ENCODE peak calls at places on chromosome 9, in eight cellular contexts. K is T-helper 22 cell; W is stimulated activated naive CD4-positive, alpha-beta T cell; I is NCI-H1105 treated with DMSO at 0.1 percent for 48 hours; X is GM03348; F is hypothalamus; P is DMS53; S is WTC11. Z is an unnamed sample.

GRCh38 chr9:131677445-131678180 is 62.3 kb downstream of the RAPGEF1 start:
- DNase-seq in K (no peak), W (no peak), I (no peak), X (peak; percentile 71), F (no peak), P (peak; percentile 76), S (no peak), Z (no peak)

GRCh38 chr9:124632077-124632621 is 125.0 kb upstream of the NR5A1 start:
- DNase-seq in K (no peak), W (no peak), I (no peak), X (no peak), F (no peak), P (no peak), S (no peak), Z (no peak)

GRCh38 chr9:137740311-137740710 is 121.5 kb downstream of the EHMT1 start:
- DNase-seq in K (no peak), W (no peak), I (peak; percentile 1), X (peak; percentile 33), F (no peak), P (no peak), S (no peak), Z (no peak)

GRCh38 chr9:87662808-87663528 is 63.0 kb upstream of the CTSL start:
- DNase-seq in K (no peak), W (peak; percentile 47), I (peak; percentile 46), X (peak; percentile 88), F (no peak), P (peak; percentile 70), S (peak; percentile 94), Z (no peak)

GRCh38 chr9:106639873-106640568 is 222.9 kb upstream of the ZNF462 start:
- DNase-seq in K (no peak), W (no peak), I (no peak), X (no peak), F (no peak), P (no peak), S (no peak), Z (no peak)

GRCh38 chr9:38183994-38184568 is 115.1 kb upstream of the SHB start:
- DNase-seq in K (no peak), W (no peak), I (peak; percentile 6), X (no peak), F (no peak), P (peak; percentile 56), S (no peak), Z (no peak)

GRCh38 chr9:94912700-94913249 is 186.3 kb downstream of the AOPEP start:
- DNase-seq in K (no peak), W (no peak), I (peak; percentile 14), X (peak; percentile 84), F (no peak), P (peak; percentile 16), S (no peak), Z (no peak)

GRCh38 chr9:129783516-129784361 is 19.2 kb upstream of the TOR1B start:
- DNase-seq in K (peak; percentile 23), W (peak; percentile 85), I (peak; percentile 55), X (peak; percentile 92), F (peak; percentile 14), P (peak; percentile 82), S (peak; percentile 84), Z (peak; percentile 75)

GRCh38 chr9:14256588-14256987 is 57.4 kb downstream of the NFIB start:
- DNase-seq in K (no peak), W (no peak), I (no peak), X (no peak), F (no peak), P (no peak), S (no peak), Z (no peak)

GRCh38 chr9:97297889-97298288 is 9.6 kb upstream of the CCDC180 start:
- DNase-seq in K (no peak), W (no peak), I (no peak), X (no peak), F (no peak), P (no peak), S (no peak), Z (no peak)

Z was measured in naive thymus-derived CD4-positive, alpha-beta T cell.